ENCODE peak calls at places on chromosome X, in four cellular contexts. O, R, B and P are unnamed samples.

GRCh38 chrX:63283331-63283730 is 67.8 kb downstream of the SPIN4 start:
- DNase-seq in O (no peak), R (no peak), B (no peak), P (no peak)

GRCh38 chrX:14660970-14661369 is 131.6 kb downstream of the GLRA2 start:
- DNase-seq in R (no peak), O (no peak), B (no peak), P (no peak)

GRCh38 chrX:122596998-122597397 is 587.1 kb upstream of the GRIA3 start:
- DNase-seq in R (no peak), O (no peak), B (no peak), P (no peak)

GRCh38 chrX:107562482-107562881 is 65.8 kb upstream of the PRPS1 start:
- DNase-seq in R (no peak), B (no peak), O (no peak), P (no peak)

GRCh38 chrX:66050140-66050569 is 10.3 kb upstream of the VSIG4 start:
- DNase-seq in R (no peak), B (no peak), O (no peak), P (no peak)

GRCh38 chrX:25640276-25640675 is 497.9 kb upstream of the MAGEB18 start:
- DNase-seq in R (no peak), B (no peak), O (no peak), P (no peak)

GRCh38 chrX:46444011-46444410 is 101.2 kb downstream of the ZNF674 start:
- DNase-seq in R (no peak), O (no peak), B (no peak), P (no peak)

GRCh38 chrX:102720237-102721168 is at the start of gene GPRASP3:
- DNase-seq in R (peak), O (peak), B (peak), P (peak)

GRCh38 chrX:70087857-70088256 is 25.6 kb downstream of the OTUD6A start:
- DNase-seq in O (peak), R (no peak), B (no peak), P (no peak)

GRCh38 chrX:68440940-68441339 is 7.6 kb upstream of the OPHN1 start:
- DNase-seq in B (no peak), R (no peak), O (peak), P (no peak)

GRCh38 chrX:2703991-2704369 is 12.9 kb downstream of the CD99 start:
- DNase-seq in R (peak), O (peak), B (no peak), P (no peak)

GRCh38 chrX:10156199-10157031 is at the start of gene CLCN4:
- DNase-seq in O (peak), R (peak), B (peak), P (peak)

GRCh38 chrX:84046403-84046984 is 141.5 kb downstream of the RPS6KA6 start:
- DNase-seq in R (peak), B (peak), O (peak), P (peak)

GRCh38 chrX:9888953-9889470 is 78.1 kb upstream of the CLDN34 start:
- DNase-seq in O (no peak), R (no peak), B (no peak), P (no peak)

GRCh38 chrX:9611436-9612145 is 146.7 kb downstream of the TBL1X start:
- DNase-seq in R (peak), O (no peak), B (no peak), P (no peak)

GRCh38 chrX:77639820-77640219 is 146.2 kb downstream of the ATRX start:
- DNase-seq in B (no peak), O (no peak), R (no peak), P (no peak)

GRCh38 chrX:72002886-72003285 is 92.2 kb downstream of the NHSL2 start:
- DNase-seq in R (no peak), B (no peak), O (no peak), P (no peak)

GRCh38 chrX:43750248-43750676 is 94.2 kb downstream of the MAOA start:
- DNase-seq in O (peak), R (peak), B (peak), P (peak)

GRCh38 chrX:22192419-22193086 is 80.2 kb upstream of the CBLL2 start:
- DNase-seq in O (peak), R (peak), B (peak), P (peak)

GRCh38 chrX:44344194-44344593 is 722 bp upstream of the EFHC2 start:
- DNase-seq in B (no peak), O (peak), R (peak), P (no peak)

GRCh38 chrX:111264397-111264796 is 5.9 kb downstream of the CAPN6 start:
- DNase-seq in O (no peak), R (no peak), B (no peak), P (peak)